ENCODE peak calls at places on chromosomes 4 and X, in five cellular contexts. E, V, L, Q and R are unnamed samples.

GRCh38 chr4:163243297-163243981 is 76.7 kb upstream of the NAF1 start:
- DNase-seq in E (no peak), V (no peak), Q (no peak), L (no peak), R (no peak)

GRCh38 chr4:151540728-151541437 is 131.9 kb downstream of the FHIP1A start:
- DNase-seq in V (peak), Q (no peak), L (no peak), E (no peak), R (peak)

GRCh38 chrX:78104447-78105176 is 564 bp downstream of the PGK1 start:
- DNase-seq in L (peak), Q (peak), E (peak), V (peak), R (no peak)

GRCh38 chrX:6024204-6024603 is 204.5 kb downstream of the NLGN4X start:
- DNase-seq in E (no peak), V (no peak), L (no peak), Q (no peak), R (peak)

GRCh38 chrX:70219938-70220764 is 14.3 kb upstream of the AWAT1 start:
- DNase-seq in L (no peak), V (peak), Q (no peak), E (no peak), R (peak)

GRCh38 chr4:184255361-184255760 is 37.7 kb upstream of the ENPP6 start:
- DNase-seq in Q (no peak), L (peak), E (peak), V (no peak), R (no peak)

GRCh38 chr4:34921391-34921790 is 1322.9 kb downstream of the ARAP2 start:
- DNase-seq in Q (no peak), V (no peak), E (no peak), L (no peak), R (no peak)

GRCh38 chrX:105822138-105823091 is at the start of gene NRK:
- DNase-seq in V (no peak), Q (no peak), L (no peak), E (no peak), R (peak)

GRCh38 chrX:29257516-29257915 is 670.3 kb downstream of the IL1RAPL1 start:
- DNase-seq in E (no peak), L (no peak), Q (no peak), V (no peak), R (no peak)

GRCh38 chrX:15714529-15714928 is 23.5 kb upstream of the CA5B start:
- DNase-seq in E (peak), Q (no peak), V (no peak), L (no peak), R (no peak)

GRCh38 chr4:72977936-72978485 is 91.5 kb downstream of the COX18 start:
- DNase-seq in L (no peak), Q (no peak), V (no peak), E (no peak), R (no peak)

GRCh38 chr4:55312491-55313101 is 33.4 kb upstream of the SRD5A3 start:
- DNase-seq in L (peak), E (peak), Q (peak), V (peak), R (no peak)

GRCh38 chr4:86846921-86847320 is 2.3 kb downstream of the SLC10A6 start:
- DNase-seq in Q (no peak), E (no peak), V (no peak), L (no peak), R (no peak)

GRCh38 chr4:100348472-100348871 is 158.2 kb upstream of the DDIT4L start:
- DNase-seq in Q (no peak), V (no peak), L (no peak), E (no peak), R (peak)

GRCh38 chr4:151887151-151887815 is 126.5 kb upstream of the GATB start:
- DNase-seq in L (no peak), E (peak), Q (no peak), V (no peak), R (no peak)

GRCh38 chr4:159937595-159937994 is 834.7 kb downstream of the RAPGEF2 start:
- DNase-seq in E (no peak), V (no peak), Q (no peak), L (no peak), R (no peak)

GRCh38 chr4:102503301-102503746 is 2.2 kb downstream of the NFKB1 start:
- DNase-seq in L (no peak), E (no peak), V (no peak), Q (peak), R (no peak)

GRCh38 chrX:23514082-23514481 is 153.2 kb upstream of the PRDX4 start:
- DNase-seq in E (peak), V (no peak), L (no peak), Q (no peak), R (no peak)

GRCh38 chr4:20323991-20324390 is 72.3 kb downstream of the SLIT2 start:
- DNase-seq in L (no peak), V (no peak), Q (no peak), E (no peak), R (no peak)

GRCh38 chr4:119785963-119786362 is 157.4 kb upstream of the PDE5A start:
- DNase-seq in V (no peak), Q (no peak), E (no peak), L (no peak), R (no peak)